ENCODE peak calls at places on chromosomes 4 and X, in ten cellular contexts. Q is activated B cell treated with CpG ODN at 0.5 μM for 24 hours; N is stimulated activated CD4-positive, alpha-beta T cell treated with anti-CD3 and anti-CD28 coated beads, Interleukin-15, amount 100 ng/mL, for 24 hours; R is AG04450; P is AG09319; H is HTR-8/SVneo; G is GM04504; M is EL; J is GM18507; B is suprapubic skin. V is an unnamed sample.

GRCh38 chr4:165700855-165701254 is 172.2 kb upstream of the TLL1 start:
- DNase-seq in Q (no peak), N (peak), R (no peak), P (no peak), H (no peak), G (no peak), M (no peak), J (no peak), B (no peak), V (no peak)

GRCh38 chr4:22233257-22233656 is 282.6 kb downstream of the ADGRA3 start:
- DNase-seq in Q (no peak), N (no peak), R (no peak), P (no peak), H (no peak), G (no peak), M (no peak), J (no peak), B (no peak), V (no peak)

GRCh38 chrX:10090319-10090718 is 66.5 kb upstream of the CLCN4 start:
- DNase-seq in Q (no peak), N (no peak), R (no peak), P (no peak), H (no peak), G (no peak), M (no peak), J (no peak), B (no peak), V (no peak)

GRCh38 chrX:100435726-100436125 is 25.7 kb upstream of the PCDH19 start:
- DNase-seq in Q (no peak), N (no peak), R (no peak), P (no peak), H (no peak), G (no peak), M (no peak), J (no peak), B (no peak), V (no peak)

GRCh38 chr4:169707958-169708643 is 49.6 kb downstream of the HPF1 start:
- DNase-seq in Q (no peak), N (no peak), R (no peak), P (no peak), H (no peak), G (no peak), M (no peak), J (no peak), B (no peak), V (no peak)

GRCh38 chr4:124722069-124722468 is 9.5 kb upstream of the ANKRD50 start:
- DNase-seq in Q (no peak), N (no peak), R (no peak), P (no peak), H (no peak), G (no peak), M (no peak), J (no peak), B (no peak), V (no peak)

GRCh38 chrX:41781500-41781899 is 57.5 kb downstream of the GPR82 start:
- DNase-seq in Q (no peak), N (no peak), R (no peak), P (peak), H (peak), G (no peak), M (peak), J (no peak), B (no peak), V (no peak)

GRCh38 chr4:101222156-101222845 is 125.0 kb downstream of the PPP3CA start:
- DNase-seq in Q (no peak), N (no peak), R (no peak), P (no peak), H (no peak), G (no peak), M (peak), J (no peak), B (no peak), V (no peak)

GRCh38 chrX:83511208-83511607 is 3.1 kb downstream of the POU3F4 start:
- DNase-seq in Q (no peak), N (no peak), R (no peak), P (no peak), H (no peak), G (no peak), M (no peak), J (no peak), B (no peak), V (no peak)

GRCh38 chr4:144181386-144181785 is 40.9 kb upstream of the GYPA start:
- DNase-seq in Q (no peak), N (no peak), R (no peak), P (no peak), H (no peak), G (no peak), M (no peak), J (no peak), B (no peak), V (no peak)

GRCh38 chrX:128884430-128884829 is 638.9 kb downstream of the SMARCA1 start:
- DNase-seq in Q (no peak), N (no peak), R (no peak), P (no peak), H (no peak), G (no peak), M (no peak), J (no peak), B (no peak), V (no peak)

GRCh38 chr4:2714918-2715317 is 41.2 kb downstream of the TNIP2 start:
- DNase-seq in Q (no peak), N (no peak), R (no peak), P (no peak), H (no peak), G (no peak), M (no peak), J (no peak), B (no peak), V (no peak)

GRCh38 chr4:181728567-181728966 is 514.6 kb upstream of the TENM3 start:
- DNase-seq in Q (no peak), N (no peak), R (no peak), P (no peak), H (no peak), G (no peak), M (no peak), J (no peak), B (no peak), V (no peak)

GRCh38 chrX:49003696-49004095 is 1.6 kb upstream of the GRIPAP1 start:
- DNase-seq in Q (no peak), N (no peak), R (no peak), P (no peak), H (no peak), G (no peak), M (no peak), J (no peak), B (no peak), V (no peak)

GRCh38 chr4:20422398-20422797 is 170.7 kb downstream of the SLIT2 start:
- DNase-seq in Q (no peak), N (peak), R (no peak), P (no peak), H (peak), G (no peak), M (peak), J (no peak), B (no peak), V (no peak)

GRCh38 chr4:168765726-168766125 is 244.3 kb downstream of the CBR4 start:
- DNase-seq in Q (no peak), N (no peak), R (no peak), P (peak), H (no peak), G (no peak), M (peak), J (no peak), B (no peak), V (no peak)

GRCh38 chrX:110311437-110312230 is 6.3 kb downstream of the AMMECR1 start:
- DNase-seq in Q (no peak), N (no peak), R (no peak), P (no peak), H (no peak), G (no peak), M (no peak), J (no peak), B (no peak), V (no peak)

GRCh38 chr4:179855471-179855870 is 2387.7 kb upstream of the TENM3 start:
- DNase-seq in Q (no peak), N (no peak), R (no peak), P (peak), H (no peak), G (no peak), M (no peak), J (no peak), B (no peak), V (no peak)

GRCh38 chrX:13334491-13334890 is 14.6 kb upstream of the ATXN3L start:
- DNase-seq in Q (no peak), N (no peak), R (no peak), P (no peak), H (peak), G (no peak), M (peak), J (no peak), B (no peak), V (no peak)

GRCh38 chr4:15234101-15234500 is 193.7 kb upstream of the C1QTNF7 start:
- DNase-seq in Q (no peak), N (peak), R (peak), P (no peak), H (peak), G (peak), M (peak), J (no peak), B (no peak), V (no peak)

GRCh38 chrX:20029728-20030127 is 38.9 kb upstream of the BCLAF3 start:
- DNase-seq in Q (no peak), N (no peak), R (no peak), P (no peak), H (no peak), G (no peak), M (no peak), J (no peak), B (no peak), V (no peak)

GRCh38 chr4:26821677-26822503 is 38.8 kb upstream of the STIM2 start:
- DNase-seq in Q (no peak), N (no peak), R (no peak), P (no peak), H (no peak), G (no peak), M (no peak), J (no peak), B (no peak), V (no peak)

GRCh38 chr4:99945718-99946345 is 586 bp downstream of the DNAJB14 start:
- DNase-seq in Q (no peak), N (no peak), R (no peak), P (no peak), H (no peak), G (no peak), M (peak), J (no peak), B (no peak), V (no peak)

GRCh38 chr4:153065286-153065685 is 129.2 kb downstream of the FHDC1 start:
- DNase-seq in Q (no peak), N (no peak), R (no peak), P (no peak), H (no peak), G (no peak), M (no peak), J (no peak), B (no peak), V (no peak)

GRCh38 chr4:152278172-152278504 is 257.8 kb downstream of the FBXW7 start:
- DNase-seq in Q (no peak), N (no peak), R (no peak), P (no peak), H (no peak), G (no peak), M (no peak), J (no peak), B (no peak), V (no peak)

GRCh38 chrX:53357799-53358530 is 64.5 kb downstream of the SMC1A start:
- DNase-seq in Q (no peak), N (no peak), R (peak), P (peak), H (no peak), G (peak), M (no peak), J (no peak), B (no peak), V (no peak)

GRCh38 chrX:16828126-16828908 is 41.8 kb downstream of the RBBP7 start:
- DNase-seq in Q (no peak), N (no peak), R (peak), P (peak), H (no peak), G (no peak), M (peak), J (no peak), B (no peak), V (no peak)

GRCh38 chr4:128358231-128358902 is 70.8 kb upstream of the PGRMC2 start:
- DNase-seq in Q (no peak), N (no peak), R (peak), P (peak), H (peak), G (peak), M (peak), J (no peak), B (no peak), V (no peak)

V was measured in Right ventricle myocardium inferior.